ENCODE peak calls at places on chromosomes 5 and 9, in ten cellular contexts. One of them, this sample, is unnamed.

GRCh38 chr5:141430332-141431113 is at the start of gene PCDHGA12:
- DNase-seq in stimulated activated CD8-positive, alpha-beta memory T cell treated with anti-CD3 and anti-CD28 coated beads, Interleukin-12 subunit alpha, Interleukin-12 subunit beta, amount 100 ng/mL, for 1 hour: no peak
- DNase-seq in K562: peak; percentile 45
- DNase-seq in KG1: no peak
- DNase-seq in GM04504: peak; percentile 68
- DNase-seq in stimulated activated CD4-positive, alpha-beta T cell treated with anti-CD3 and anti-CD28 coated beads, Interleukin-12 subunit alpha, Interleukin-12 subunit beta, amount 100 ng/mL, for 4 hours: no peak
- DNase-seq in iris pigment epithelial cell: peak; percentile 86
- DNase-seq in globus pallidus: peak; percentile 34
- DNase-seq in retina: no peak
- DNase-seq in A172: peak; percentile 6
- DNase-seq in this sample: no peak

GRCh38 chr5:153782589-153783238 is 256.0 kb downstream of the FAM114A2 start:
- DNase-seq in stimulated activated CD8-positive, alpha-beta memory T cell treated with anti-CD3 and anti-CD28 coated beads, Interleukin-12 subunit alpha, Interleukin-12 subunit beta, amount 100 ng/mL, for 1 hour: no peak
- DNase-seq in K562: no peak
- DNase-seq in KG1: no peak
- DNase-seq in GM04504: no peak
- DNase-seq in stimulated activated CD4-positive, alpha-beta T cell treated with anti-CD3 and anti-CD28 coated beads, Interleukin-12 subunit alpha, Interleukin-12 subunit beta, amount 100 ng/mL, for 4 hours: no peak
- DNase-seq in iris pigment epithelial cell: peak; percentile 30
- DNase-seq in globus pallidus: no peak
- DNase-seq in retina: no peak
- DNase-seq in A172: peak; percentile 92
- DNase-seq in this sample: no peak

GRCh38 chr5:54904425-54904824 is 81.0 kb downstream of the ESM1 start:
- DNase-seq in stimulated activated CD8-positive, alpha-beta memory T cell treated with anti-CD3 and anti-CD28 coated beads, Interleukin-12 subunit alpha, Interleukin-12 subunit beta, amount 100 ng/mL, for 1 hour: no peak
- DNase-seq in K562: peak; percentile 27
- DNase-seq in KG1: no peak
- DNase-seq in GM04504: no peak
- DNase-seq in stimulated activated CD4-positive, alpha-beta T cell treated with anti-CD3 and anti-CD28 coated beads, Interleukin-12 subunit alpha, Interleukin-12 subunit beta, amount 100 ng/mL, for 4 hours: no peak
- DNase-seq in iris pigment epithelial cell: peak; percentile 66
- DNase-seq in globus pallidus: no peak
- DNase-seq in retina: no peak
- DNase-seq in A172: peak; percentile 59
- DNase-seq in this sample: no peak

GRCh38 chr5:115579747-115580173 is 22.5 kb downstream of the TICAM2 start:
- DNase-seq in stimulated activated CD8-positive, alpha-beta memory T cell treated with anti-CD3 and anti-CD28 coated beads, Interleukin-12 subunit alpha, Interleukin-12 subunit beta, amount 100 ng/mL, for 1 hour: no peak
- DNase-seq in K562: no peak
- DNase-seq in KG1: no peak
- DNase-seq in GM04504: no peak
- DNase-seq in stimulated activated CD4-positive, alpha-beta T cell treated with anti-CD3 and anti-CD28 coated beads, Interleukin-12 subunit alpha, Interleukin-12 subunit beta, amount 100 ng/mL, for 4 hours: no peak
- DNase-seq in iris pigment epithelial cell: peak; percentile 57
- DNase-seq in globus pallidus: no peak
- DNase-seq in retina: no peak
- DNase-seq in A172: peak; percentile 45
- DNase-seq in this sample: no peak

GRCh38 chr5:127312131-127312530 is 21.5 kb downstream of the MEGF10 start:
- DNase-seq in stimulated activated CD8-positive, alpha-beta memory T cell treated with anti-CD3 and anti-CD28 coated beads, Interleukin-12 subunit alpha, Interleukin-12 subunit beta, amount 100 ng/mL, for 1 hour: no peak
- DNase-seq in K562: no peak
- DNase-seq in KG1: no peak
- DNase-seq in GM04504: no peak
- DNase-seq in stimulated activated CD4-positive, alpha-beta T cell treated with anti-CD3 and anti-CD28 coated beads, Interleukin-12 subunit alpha, Interleukin-12 subunit beta, amount 100 ng/mL, for 4 hours: no peak
- DNase-seq in iris pigment epithelial cell: no peak
- DNase-seq in globus pallidus: peak; percentile 60
- DNase-seq in retina: no peak
- DNase-seq in A172: no peak
- DNase-seq in this sample: no peak

GRCh38 chr5:149172709-149173505 is 31.6 kb downstream of the ABLIM3 start:
- DNase-seq in stimulated activated CD8-positive, alpha-beta memory T cell treated with anti-CD3 and anti-CD28 coated beads, Interleukin-12 subunit alpha, Interleukin-12 subunit beta, amount 100 ng/mL, for 1 hour: no peak
- DNase-seq in K562: no peak
- DNase-seq in KG1: no peak
- DNase-seq in GM04504: no peak
- DNase-seq in stimulated activated CD4-positive, alpha-beta T cell treated with anti-CD3 and anti-CD28 coated beads, Interleukin-12 subunit alpha, Interleukin-12 subunit beta, amount 100 ng/mL, for 4 hours: no peak
- DNase-seq in iris pigment epithelial cell: no peak
- DNase-seq in globus pallidus: no peak
- DNase-seq in retina: no peak
- DNase-seq in A172: no peak
- DNase-seq in this sample: no peak

GRCh38 chr9:129237195-129237611 is 59.1 kb upstream of the IER5L start:
- DNase-seq in stimulated activated CD8-positive, alpha-beta memory T cell treated with anti-CD3 and anti-CD28 coated beads, Interleukin-12 subunit alpha, Interleukin-12 subunit beta, amount 100 ng/mL, for 1 hour: no peak
- DNase-seq in K562: peak; percentile 79
- DNase-seq in KG1: no peak
- DNase-seq in GM04504: peak; percentile 7
- DNase-seq in stimulated activated CD4-positive, alpha-beta T cell treated with anti-CD3 and anti-CD28 coated beads, Interleukin-12 subunit alpha, Interleukin-12 subunit beta, amount 100 ng/mL, for 4 hours: peak; percentile 55
- DNase-seq in iris pigment epithelial cell: peak; percentile 68
- DNase-seq in globus pallidus: no peak
- DNase-seq in retina: no peak
- DNase-seq in A172: peak; percentile 63
- DNase-seq in this sample: no peak

GRCh38 chr5:164352695-164353094 is 847.3 kb downstream of the MAT2B start:
- DNase-seq in stimulated activated CD8-positive, alpha-beta memory T cell treated with anti-CD3 and anti-CD28 coated beads, Interleukin-12 subunit alpha, Interleukin-12 subunit beta, amount 100 ng/mL, for 1 hour: no peak
- DNase-seq in K562: no peak
- DNase-seq in KG1: no peak
- DNase-seq in GM04504: no peak
- DNase-seq in stimulated activated CD4-positive, alpha-beta T cell treated with anti-CD3 and anti-CD28 coated beads, Interleukin-12 subunit alpha, Interleukin-12 subunit beta, amount 100 ng/mL, for 4 hours: no peak
- DNase-seq in iris pigment epithelial cell: no peak
- DNase-seq in globus pallidus: no peak
- DNase-seq in retina: no peak
- DNase-seq in A172: no peak
- DNase-seq in this sample: no peak

GRCh38 chr5:180201051-180201987 is 7.7 kb downstream of the RASGEF1C start:
- DNase-seq in stimulated activated CD8-positive, alpha-beta memory T cell treated with anti-CD3 and anti-CD28 coated beads, Interleukin-12 subunit alpha, Interleukin-12 subunit beta, amount 100 ng/mL, for 1 hour: no peak
- DNase-seq in K562: peak; percentile 65
- DNase-seq in KG1: no peak
- DNase-seq in GM04504: no peak
- DNase-seq in stimulated activated CD4-positive, alpha-beta T cell treated with anti-CD3 and anti-CD28 coated beads, Interleukin-12 subunit alpha, Interleukin-12 subunit beta, amount 100 ng/mL, for 4 hours: no peak
- DNase-seq in iris pigment epithelial cell: peak; percentile 47
- DNase-seq in globus pallidus: no peak
- DNase-seq in retina: peak; percentile 49
- DNase-seq in A172: no peak
- DNase-seq in this sample: no peak

GRCh38 chr5:5386329-5386728 is 36.1 kb upstream of the ICE1 start:
- DNase-seq in stimulated activated CD8-positive, alpha-beta memory T cell treated with anti-CD3 and anti-CD28 coated beads, Interleukin-12 subunit alpha, Interleukin-12 subunit beta, amount 100 ng/mL, for 1 hour: no peak
- DNase-seq in K562: no peak
- DNase-seq in KG1: no peak
- DNase-seq in GM04504: no peak
- DNase-seq in stimulated activated CD4-positive, alpha-beta T cell treated with anti-CD3 and anti-CD28 coated beads, Interleukin-12 subunit alpha, Interleukin-12 subunit beta, amount 100 ng/mL, for 4 hours: no peak
- DNase-seq in iris pigment epithelial cell: no peak
- DNase-seq in globus pallidus: no peak
- DNase-seq in retina: no peak
- DNase-seq in A172: no peak
- DNase-seq in this sample: no peak

GRCh38 chr5:36593867-36594266 is 12.5 kb upstream of the SLC1A3 start:
- DNase-seq in stimulated activated CD8-positive, alpha-beta memory T cell treated with anti-CD3 and anti-CD28 coated beads, Interleukin-12 subunit alpha, Interleukin-12 subunit beta, amount 100 ng/mL, for 1 hour: no peak
- DNase-seq in K562: no peak
- DNase-seq in KG1: no peak
- DNase-seq in GM04504: no peak
- DNase-seq in stimulated activated CD4-positive, alpha-beta T cell treated with anti-CD3 and anti-CD28 coated beads, Interleukin-12 subunit alpha, Interleukin-12 subunit beta, amount 100 ng/mL, for 4 hours: no peak
- DNase-seq in iris pigment epithelial cell: no peak
- DNase-seq in globus pallidus: no peak
- DNase-seq in retina: no peak
- DNase-seq in A172: no peak
- DNase-seq in this sample: no peak

GRCh38 chr9:128026255-128027165 is 40.6 kb downstream of the NAIF1 start:
- DNase-seq in stimulated activated CD8-positive, alpha-beta memory T cell treated with anti-CD3 and anti-CD28 coated beads, Interleukin-12 subunit alpha, Interleukin-12 subunit beta, amount 100 ng/mL, for 1 hour: peak; percentile 60
- DNase-seq in K562: no peak
- DNase-seq in KG1: peak; percentile 66
- DNase-seq in GM04504: no peak
- DNase-seq in stimulated activated CD4-positive, alpha-beta T cell treated with anti-CD3 and anti-CD28 coated beads, Interleukin-12 subunit alpha, Interleukin-12 subunit beta, amount 100 ng/mL, for 4 hours: peak; percentile 50
- DNase-seq in iris pigment epithelial cell: peak; percentile 49
- DNase-seq in globus pallidus: no peak
- DNase-seq in retina: no peak
- DNase-seq in A172: no peak
- DNase-seq in this sample: peak; percentile 39

GRCh38 chr5:181164076-181164952 is 16.9 kb downstream of the OR2V2 start:
- DNase-seq in stimulated activated CD8-positive, alpha-beta memory T cell treated with anti-CD3 and anti-CD28 coated beads, Interleukin-12 subunit alpha, Interleukin-12 subunit beta, amount 100 ng/mL, for 1 hour: no peak
- DNase-seq in K562: peak; percentile 83
- DNase-seq in KG1: no peak
- DNase-seq in GM04504: no peak
- DNase-seq in stimulated activated CD4-positive, alpha-beta T cell treated with anti-CD3 and anti-CD28 coated beads, Interleukin-12 subunit alpha, Interleukin-12 subunit beta, amount 100 ng/mL, for 4 hours: peak; percentile 59
- DNase-seq in iris pigment epithelial cell: peak; percentile 45
- DNase-seq in globus pallidus: no peak
- DNase-seq in retina: peak; percentile 22
- DNase-seq in A172: no peak
- DNase-seq in this sample: no peak

GRCh38 chr5:34585601-34586104 is 70.5 kb upstream of the RAI14 start:
- DNase-seq in stimulated activated CD8-positive, alpha-beta memory T cell treated with anti-CD3 and anti-CD28 coated beads, Interleukin-12 subunit alpha, Interleukin-12 subunit beta, amount 100 ng/mL, for 1 hour: no peak
- DNase-seq in K562: no peak
- DNase-seq in KG1: no peak
- DNase-seq in GM04504: no peak
- DNase-seq in stimulated activated CD4-positive, alpha-beta T cell treated with anti-CD3 and anti-CD28 coated beads, Interleukin-12 subunit alpha, Interleukin-12 subunit beta, amount 100 ng/mL, for 4 hours: no peak
- DNase-seq in iris pigment epithelial cell: peak; percentile 92
- DNase-seq in globus pallidus: no peak
- DNase-seq in retina: no peak
- DNase-seq in A172: no peak
- DNase-seq in this sample: no peak

GRCh38 chr5:111066261-111066938 is 5.1 kb upstream of the TSLP start:
- DNase-seq in stimulated activated CD8-positive, alpha-beta memory T cell treated with anti-CD3 and anti-CD28 coated beads, Interleukin-12 subunit alpha, Interleukin-12 subunit beta, amount 100 ng/mL, for 1 hour: no peak
- DNase-seq in K562: no peak
- DNase-seq in KG1: no peak
- DNase-seq in GM04504: no peak
- DNase-seq in stimulated activated CD4-positive, alpha-beta T cell treated with anti-CD3 and anti-CD28 coated beads, Interleukin-12 subunit alpha, Interleukin-12 subunit beta, amount 100 ng/mL, for 4 hours: no peak
- DNase-seq in iris pigment epithelial cell: no peak
- DNase-seq in globus pallidus: no peak
- DNase-seq in retina: no peak
- DNase-seq in A172: no peak
- DNase-seq in this sample: no peak

GRCh38 chr5:80408475-80408875 is 611 bp downstream of the ZFYVE16 start:
- DNase-seq in stimulated activated CD8-positive, alpha-beta memory T cell treated with anti-CD3 and anti-CD28 coated beads, Interleukin-12 subunit alpha, Interleukin-12 subunit beta, amount 100 ng/mL, for 1 hour: peak; percentile 17
- DNase-seq in K562: peak; percentile 85
- DNase-seq in KG1: no peak
- DNase-seq in GM04504: peak; percentile 27
- DNase-seq in stimulated activated CD4-positive, alpha-beta T cell treated with anti-CD3 and anti-CD28 coated beads, Interleukin-12 subunit alpha, Interleukin-12 subunit beta, amount 100 ng/mL, for 4 hours: peak; percentile 32
- DNase-seq in iris pigment epithelial cell: peak; percentile 36
- DNase-seq in globus pallidus: peak; percentile 78
- DNase-seq in retina: no peak
- DNase-seq in A172: peak; percentile 45
- DNase-seq in this sample: no peak